ENCODE peak calls at places on chromosomes 13 and 19, in ten cellular contexts. One of them, this sample, is unnamed.

GRCh38 chr13:80036845-80037504 is 304.0 kb downstream of the SPRY2 start:
- DNase-seq in right lobe of liver: no peak
- DNase-seq in gastrocnemius medialis: no peak
- DNase-seq in fibroblast of the aortic adventitia: no peak
- DNase-seq in psoas muscle: no peak
- DNase-seq in left ventricle myocardium inferior: no peak
- DNase-seq in heart right ventricle: no peak
- DNase-seq in hepatocyte: no peak
- DNase-seq in AG09309: no peak
- DNase-seq in tibial nerve: no peak
- DNase-seq in this sample: no peak

GRCh38 chr13:73767747-73768315 is 366.4 kb downstream of the KLF12 start:
- DNase-seq in tibial nerve: no peak
- DNase-seq in fibroblast of the aortic adventitia: no peak
- DNase-seq in gastrocnemius medialis: no peak
- DNase-seq in heart right ventricle: no peak
- DNase-seq in left ventricle myocardium inferior: no peak
- DNase-seq in hepatocyte: no peak
- DNase-seq in AG09309: no peak
- DNase-seq in psoas muscle: no peak
- DNase-seq in right lobe of liver: no peak
- DNase-seq in this sample: no peak

GRCh38 chr19:55226788-55227187 is 1.8 kb downstream of the TMEM86B start:
- DNase-seq in fibroblast of the aortic adventitia: no peak
- DNase-seq in hepatocyte: no peak
- DNase-seq in heart right ventricle: no peak
- DNase-seq in left ventricle myocardium inferior: no peak
- DNase-seq in right lobe of liver: no peak
- DNase-seq in tibial nerve: no peak
- DNase-seq in AG09309: no peak
- DNase-seq in psoas muscle: peak
- DNase-seq in gastrocnemius medialis: no peak
- DNase-seq in this sample: no peak

GRCh38 chr19:8641908-8642547 is 11.6 kb downstream of the NFILZ start:
- DNase-seq in hepatocyte: peak
- DNase-seq in left ventricle myocardium inferior: no peak
- DNase-seq in gastrocnemius medialis: no peak
- DNase-seq in right lobe of liver: no peak
- DNase-seq in psoas muscle: no peak
- DNase-seq in heart right ventricle: no peak
- DNase-seq in AG09309: no peak
- DNase-seq in tibial nerve: no peak
- DNase-seq in fibroblast of the aortic adventitia: peak
- DNase-seq in this sample: peak

GRCh38 chr13:110367620-110368019 is 60.5 kb downstream of the COL4A2 start:
- DNase-seq in heart right ventricle: no peak
- DNase-seq in fibroblast of the aortic adventitia: no peak
- DNase-seq in gastrocnemius medialis: no peak
- DNase-seq in hepatocyte: no peak
- DNase-seq in right lobe of liver: no peak
- DNase-seq in psoas muscle: no peak
- DNase-seq in tibial nerve: no peak
- DNase-seq in left ventricle myocardium inferior: no peak
- DNase-seq in AG09309: no peak
- DNase-seq in this sample: no peak

GRCh38 chr19:51727349-51727880 is 3.6 kb upstream of the HAS1 start:
- DNase-seq in right lobe of liver: no peak
- DNase-seq in hepatocyte: no peak
- DNase-seq in AG09309: no peak
- DNase-seq in gastrocnemius medialis: no peak
- DNase-seq in left ventricle myocardium inferior: no peak
- DNase-seq in psoas muscle: no peak
- DNase-seq in heart right ventricle: no peak
- DNase-seq in tibial nerve: no peak
- DNase-seq in fibroblast of the aortic adventitia: peak
- DNase-seq in this sample: peak

GRCh38 chr13:32746474-32746873 is 160.2 kb downstream of the PDS5B start:
- DNase-seq in gastrocnemius medialis: no peak
- DNase-seq in right lobe of liver: no peak
- DNase-seq in tibial nerve: no peak
- DNase-seq in heart right ventricle: no peak
- DNase-seq in psoas muscle: no peak
- DNase-seq in left ventricle myocardium inferior: no peak
- DNase-seq in hepatocyte: no peak
- DNase-seq in AG09309: no peak
- DNase-seq in fibroblast of the aortic adventitia: no peak
- DNase-seq in this sample: no peak

GRCh38 chr19:8333771-8334457 is 9.1 kb downstream of the KANK3 start:
- DNase-seq in tibial nerve: no peak
- DNase-seq in AG09309: no peak
- DNase-seq in left ventricle myocardium inferior: no peak
- DNase-seq in hepatocyte: no peak
- DNase-seq in gastrocnemius medialis: no peak
- DNase-seq in heart right ventricle: no peak
- DNase-seq in psoas muscle: peak
- DNase-seq in fibroblast of the aortic adventitia: no peak
- DNase-seq in right lobe of liver: no peak
- DNase-seq in this sample: no peak

GRCh38 chr13:50129923-50130685 is 114.9 kb downstream of the KCNRG start:
- DNase-seq in right lobe of liver: peak
- DNase-seq in left ventricle myocardium inferior: peak
- DNase-seq in AG09309: no peak
- DNase-seq in heart right ventricle: peak
- DNase-seq in gastrocnemius medialis: peak
- DNase-seq in tibial nerve: peak
- DNase-seq in psoas muscle: peak
- DNase-seq in fibroblast of the aortic adventitia: peak
- DNase-seq in hepatocyte: peak
- DNase-seq in this sample: peak

GRCh38 chr19:34707661-34708060 is 26.4 kb upstream of the ZNF181 start:
- DNase-seq in psoas muscle: no peak
- DNase-seq in AG09309: no peak
- DNase-seq in left ventricle myocardium inferior: no peak
- DNase-seq in gastrocnemius medialis: no peak
- DNase-seq in hepatocyte: no peak
- DNase-seq in heart right ventricle: no peak
- DNase-seq in right lobe of liver: no peak
- DNase-seq in tibial nerve: no peak
- DNase-seq in fibroblast of the aortic adventitia: no peak
- DNase-seq in this sample: no peak

GRCh38 chr13:46687810-46688209 is 109.2 kb downstream of the ESD start:
- DNase-seq in hepatocyte: peak
- DNase-seq in heart right ventricle: no peak
- DNase-seq in left ventricle myocardium inferior: no peak
- DNase-seq in AG09309: no peak
- DNase-seq in tibial nerve: no peak
- DNase-seq in fibroblast of the aortic adventitia: peak
- DNase-seq in right lobe of liver: no peak
- DNase-seq in psoas muscle: no peak
- DNase-seq in gastrocnemius medialis: no peak
- DNase-seq in this sample: peak

GRCh38 chr13:114067886-114068722 is 64.3 kb downstream of the RASA3 start:
- DNase-seq in tibial nerve: peak
- DNase-seq in psoas muscle: peak
- DNase-seq in hepatocyte: no peak
- DNase-seq in right lobe of liver: peak
- DNase-seq in gastrocnemius medialis: no peak
- DNase-seq in AG09309: no peak
- DNase-seq in fibroblast of the aortic adventitia: no peak
- DNase-seq in left ventricle myocardium inferior: no peak
- DNase-seq in heart right ventricle: no peak
- DNase-seq in this sample: no peak

GRCh38 chr13:29434217-29434940 is 161.1 kb downstream of the SLC7A1 start:
- DNase-seq in left ventricle myocardium inferior: no peak
- DNase-seq in hepatocyte: no peak
- DNase-seq in AG09309: no peak
- DNase-seq in gastrocnemius medialis: no peak
- DNase-seq in tibial nerve: no peak
- DNase-seq in fibroblast of the aortic adventitia: no peak
- DNase-seq in heart right ventricle: no peak
- DNase-seq in psoas muscle: no peak
- DNase-seq in right lobe of liver: no peak
- DNase-seq in this sample: no peak

GRCh38 chr19:35756373-35757230 is at the start of gene HSPB6:
- DNase-seq in tibial nerve: peak
- DNase-seq in hepatocyte: peak
- DNase-seq in heart right ventricle: peak
- DNase-seq in right lobe of liver: peak
- DNase-seq in left ventricle myocardium inferior: peak
- DNase-seq in AG09309: no peak
- DNase-seq in psoas muscle: peak
- DNase-seq in gastrocnemius medialis: no peak
- DNase-seq in fibroblast of the aortic adventitia: peak
- DNase-seq in this sample: peak

GRCh38 chr19:35755160-35755549 is 1.7 kb downstream of the HSPB6 start:
- DNase-seq in heart right ventricle: no peak
- DNase-seq in hepatocyte: no peak
- DNase-seq in psoas muscle: no peak
- DNase-seq in tibial nerve: no peak
- DNase-seq in left ventricle myocardium inferior: no peak
- DNase-seq in fibroblast of the aortic adventitia: no peak
- DNase-seq in right lobe of liver: no peak
- DNase-seq in AG09309: no peak
- DNase-seq in gastrocnemius medialis: no peak
- DNase-seq in this sample: no peak

GRCh38 chr19:35754365-35755139 is 2.3 kb downstream of the HSPB6 start:
- DNase-seq in gastrocnemius medialis: no peak
- DNase-seq in fibroblast of the aortic adventitia: peak
- DNase-seq in AG09309: no peak
- DNase-seq in psoas muscle: no peak
- DNase-seq in right lobe of liver: no peak
- DNase-seq in hepatocyte: no peak
- DNase-seq in heart right ventricle: no peak
- DNase-seq in tibial nerve: no peak
- DNase-seq in left ventricle myocardium inferior: no peak
- DNase-seq in this sample: no peak

GRCh38 chr19:35757231-35757748 is 461 bp upstream of the HSPB6 start:
- DNase-seq in fibroblast of the aortic adventitia: peak
- DNase-seq in psoas muscle: peak
- DNase-seq in left ventricle myocardium inferior: peak
- DNase-seq in heart right ventricle: peak
- DNase-seq in gastrocnemius medialis: peak
- DNase-seq in right lobe of liver: peak
- DNase-seq in AG09309: peak
- DNase-seq in tibial nerve: peak
- DNase-seq in hepatocyte: peak
- DNase-seq in this sample: peak

GRCh38 chr19:35755550-35756371 is 1.1 kb downstream of the HSPB6 start:
- DNase-seq in hepatocyte: peak
- DNase-seq in left ventricle myocardium inferior: peak
- DNase-seq in right lobe of liver: peak
- DNase-seq in psoas muscle: peak
- DNase-seq in gastrocnemius medialis: peak
- DNase-seq in AG09309: no peak
- DNase-seq in heart right ventricle: peak
- DNase-seq in tibial nerve: peak
- DNase-seq in fibroblast of the aortic adventitia: peak
- DNase-seq in this sample: peak
- H3K4me3 ChIP-seq in hepatocyte: no peak
- H3K4me3 ChIP-seq in left ventricle myocardium inferior: peak
- H3K4me3 ChIP-seq in right lobe of liver: no peak
- H3K4me3 ChIP-seq in psoas muscle: peak
- H3K4me3 ChIP-seq in gastrocnemius medialis: peak
- H3K4me3 ChIP-seq in AG09309: peak
- H3K4me3 ChIP-seq in heart right ventricle: peak
- H3K4me3 ChIP-seq in tibial nerve: peak
- H3K4me3 ChIP-seq in fibroblast of the aortic adventitia: peak
- H3K4me3 ChIP-seq in this sample: peak

GRCh38 chr13:85312071-85312470 is 487.1 kb downstream of the SLITRK6 start:
- DNase-seq in gastrocnemius medialis: no peak
- DNase-seq in hepatocyte: no peak
- DNase-seq in right lobe of liver: no peak
- DNase-seq in heart right ventricle: no peak
- DNase-seq in tibial nerve: no peak
- DNase-seq in AG09309: no peak
- DNase-seq in fibroblast of the aortic adventitia: no peak
- DNase-seq in psoas muscle: no peak
- DNase-seq in left ventricle myocardium inferior: no peak
- DNase-seq in this sample: no peak

GRCh38 chr13:85316501-85316900 is 482.7 kb downstream of the SLITRK6 start:
- DNase-seq in right lobe of liver: no peak
- DNase-seq in heart right ventricle: no peak
- DNase-seq in fibroblast of the aortic adventitia: no peak
- DNase-seq in left ventricle myocardium inferior: no peak
- DNase-seq in gastrocnemius medialis: no peak
- DNase-seq in tibial nerve: no peak
- DNase-seq in AG09309: no peak
- DNase-seq in hepatocyte: no peak
- DNase-seq in psoas muscle: no peak
- DNase-seq in this sample: no peak

GRCh38 chr13:85314686-85315085 is 484.5 kb downstream of the SLITRK6 start:
- DNase-seq in right lobe of liver: no peak
- DNase-seq in gastrocnemius medialis: no peak
- DNase-seq in AG09309: no peak
- DNase-seq in psoas muscle: no peak
- DNase-seq in tibial nerve: no peak
- DNase-seq in left ventricle myocardium inferior: no peak
- DNase-seq in fibroblast of the aortic adventitia: no peak
- DNase-seq in heart right ventricle: no peak
- DNase-seq in hepatocyte: no peak
- DNase-seq in this sample: no peak

GRCh38 chr13:85313761-85314503 is 485.3 kb downstream of the SLITRK6 start:
- DNase-seq in hepatocyte: peak
- DNase-seq in psoas muscle: no peak
- DNase-seq in heart right ventricle: no peak
- DNase-seq in tibial nerve: no peak
- DNase-seq in left ventricle myocardium inferior: no peak
- DNase-seq in right lobe of liver: no peak
- DNase-seq in AG09309: peak
- DNase-seq in fibroblast of the aortic adventitia: no peak
- DNase-seq in gastrocnemius medialis: no peak
- DNase-seq in this sample: peak

GRCh38 chr13:85317781-85318180 is 481.4 kb downstream of the SLITRK6 start:
- DNase-seq in right lobe of liver: no peak
- DNase-seq in fibroblast of the aortic adventitia: no peak
- DNase-seq in hepatocyte: no peak
- DNase-seq in left ventricle myocardium inferior: no peak
- DNase-seq in AG09309: no peak
- DNase-seq in gastrocnemius medialis: no peak
- DNase-seq in tibial nerve: no peak
- DNase-seq in psoas muscle: no peak
- DNase-seq in heart right ventricle: no peak
- DNase-seq in this sample: no peak
- TF ChIP-seq CTCF in right lobe of liver: no peak
- TF ChIP-seq CTCF in fibroblast of the aortic adventitia: no peak
- TF ChIP-seq CTCF in hepatocyte: no peak
- TF ChIP-seq CTCF in left ventricle myocardium inferior: no peak
- TF ChIP-seq CTCF in AG09309: no peak
- TF ChIP-seq CTCF in gastrocnemius medialis: no peak
- TF ChIP-seq CTCF in tibial nerve: no peak
- TF ChIP-seq CTCF in psoas muscle: no peak
- TF ChIP-seq CTCF in heart right ventricle: no peak
- TF ChIP-seq CTCF in this sample: no peak

GRCh38 chr19:3361384-3362216 is 4.8 kb upstream of the NFIC start:
- DNase-seq in AG09309: no peak
- DNase-seq in psoas muscle: peak
- DNase-seq in tibial nerve: no peak
- DNase-seq in fibroblast of the aortic adventitia: no peak
- DNase-seq in left ventricle myocardium inferior: no peak
- DNase-seq in hepatocyte: no peak
- DNase-seq in heart right ventricle: no peak
- DNase-seq in right lobe of liver: no peak
- DNase-seq in gastrocnemius medialis: peak
- DNase-seq in this sample: no peak
- H3K4me3 ChIP-seq in AG09309: peak
- H3K4me3 ChIP-seq in psoas muscle: peak
- H3K4me3 ChIP-seq in tibial nerve: peak
- H3K4me3 ChIP-seq in fibroblast of the aortic adventitia: peak
- H3K4me3 ChIP-seq in left ventricle myocardium inferior: peak
- H3K4me3 ChIP-seq in hepatocyte: no peak
- H3K4me3 ChIP-seq in heart right ventricle: peak
- H3K4me3 ChIP-seq in right lobe of liver: peak
- H3K4me3 ChIP-seq in gastrocnemius medialis: peak
- H3K4me3 ChIP-seq in this sample: peak

GRCh38 chr19:44770550-44771257 is 7.0 kb upstream of the CBLC start:
- DNase-seq in AG09309: peak
- DNase-seq in heart right ventricle: peak
- DNase-seq in hepatocyte: peak
- DNase-seq in right lobe of liver: peak
- DNase-seq in psoas muscle: peak
- DNase-seq in tibial nerve: peak
- DNase-seq in left ventricle myocardium inferior: peak
- DNase-seq in gastrocnemius medialis: peak
- DNase-seq in fibroblast of the aortic adventitia: peak
- DNase-seq in this sample: peak
- TF ChIP-seq CTCF in AG09309: peak
- TF ChIP-seq CTCF in heart right ventricle: peak
- TF ChIP-seq CTCF in hepatocyte: peak
- TF ChIP-seq CTCF in right lobe of liver: peak
- TF ChIP-seq CTCF in psoas muscle: peak
- TF ChIP-seq CTCF in tibial nerve: peak
- TF ChIP-seq CTCF in left ventricle myocardium inferior: peak
- TF ChIP-seq CTCF in gastrocnemius medialis: peak
- TF ChIP-seq CTCF in fibroblast of the aortic adventitia: peak
- TF ChIP-seq CTCF in this sample: peak

This sample was measured in foreskin fibroblast.